ENCODE peak calls at places on chromosome 16, in seven cellular contexts. F is CD4-positive, alpha-beta T cell; W is transverse colon; Q is OCI-LY7; I is fibroblast of mammary gland; K is psoas muscle; A is brain microvascular endothelial cell. N is an unnamed sample.

GRCh38 chr16:88289001-88289400 is 93.8 kb upstream of the ZNF469 start:
- DNase-seq in F (no peak), W (no peak), Q (no peak), I (no peak), K (no peak), A (no peak), N (no peak)

GRCh38 chr16:49598386-49599170 is 225.0 kb downstream of the C16orf78 start:
- DNase-seq in F (no peak), W (no peak), Q (no peak), I (no peak), K (no peak), A (no peak), N (no peak)

GRCh38 chr16:77788196-77789084 is at the start of gene VAT1L:
- DNase-seq in F (no peak), W (no peak), Q (no peak), I (peak; percentile 41), K (no peak), A (peak; percentile 46), N (no peak)

GRCh38 chr16:4309102-4309832 is 6.6 kb upstream of the GLIS2 start:
- DNase-seq in F (no peak), W (no peak), Q (peak; percentile 25), I (no peak), K (no peak), A (no peak), N (no peak)

GRCh38 chr16:29990883-29991570 is 4.4 kb downstream of the HIRIP3 start:
- DNase-seq in F (no peak), W (no peak), Q (no peak), I (no peak), K (no peak), A (no peak), N (no peak)

GRCh38 chr16:55494994-55495421 is 13.9 kb upstream of the LPCAT2 start:
- DNase-seq in F (no peak), W (peak; percentile 45), Q (no peak), I (peak; percentile 95), K (no peak), A (peak; percentile 91), N (no peak)

GRCh38 chr16:28902909-28903308 is 22.1 kb downstream of the RABEP2 start:
- DNase-seq in F (no peak), W (no peak), Q (no peak), I (no peak), K (no peak), A (no peak), N (no peak)

GRCh38 chr16:15493416-15494181 is 59.2 kb downstream of the BMERB1 start:
- DNase-seq in F (no peak), W (no peak), Q (no peak), I (peak; percentile 94), K (no peak), A (peak; percentile 18), N (no peak)

GRCh38 chr16:46949216-46949892 is 24.1 kb downstream of the DNAJA2 start:
- DNase-seq in F (no peak), W (no peak), Q (no peak), I (no peak), K (no peak), A (no peak), N (no peak)

GRCh38 chr16:55562936-55563335 is 3.5 kb upstream of the CAPNS2 start:
- DNase-seq in F (no peak), W (no peak), Q (no peak), I (peak; percentile 51), K (no peak), A (no peak), N (no peak)

GRCh38 chr16:54077412-54077821 is 209.2 kb downstream of the IRX3 start:
- DNase-seq in F (no peak), W (no peak), Q (no peak), I (peak; percentile 84), K (no peak), A (peak; percentile 84), N (no peak)

GRCh38 chr16:3669067-3669466 is 14.6 kb downstream of the DNASE1 start:
- DNase-seq in F (no peak), W (no peak), Q (no peak), I (no peak), K (no peak), A (no peak), N (no peak)

GRCh38 chr16:4437366-4437765 is 11.7 kb downstream of the DNAJA3 start:
- DNase-seq in F (no peak), W (no peak), Q (no peak), I (no peak), K (no peak), A (no peak), N (no peak)

GRCh38 chr16:87263418-87264052 is 53.7 kb downstream of the C16orf95 start:
- DNase-seq in F (no peak), W (peak; percentile 21), Q (no peak), I (no peak), K (no peak), A (no peak), N (no peak)

GRCh38 chr16:59604331-59604730 is 870.2 kb upstream of the GOT2 start:
- DNase-seq in F (no peak), W (no peak), Q (no peak), I (peak; percentile 64), K (no peak), A (no peak), N (no peak)

GRCh38 chr16:15502041-15502725 is 67.8 kb downstream of the BMERB1 start:
- DNase-seq in F (no peak), W (no peak), Q (no peak), I (peak; percentile 93), K (no peak), A (peak; percentile 98), N (no peak)

GRCh38 chr16:90028985-90029384 is 9.7 kb upstream of the DBNDD1 start:
- DNase-seq in F (no peak), W (no peak), Q (no peak), I (no peak), K (no peak), A (no peak), N (no peak)

GRCh38 chr16:57104706-57105105 is 12.3 kb downstream of the CPNE2 start:
- DNase-seq in F (no peak), W (no peak), Q (no peak), I (no peak), K (no peak), A (no peak), N (no peak)

GRCh38 chr16:27712251-27712711 is 162.3 kb downstream of the KATNIP start:
- DNase-seq in F (no peak), W (no peak), Q (no peak), I (no peak), K (peak; percentile 23), A (no peak), N (no peak)

GRCh38 chr16:81564368-81565060 is 119.9 kb downstream of the CMIP start:
- DNase-seq in F (no peak), W (no peak), Q (no peak), I (no peak), K (no peak), A (no peak), N (no peak)

GRCh38 chr16:4900750-4901149 is 36.2 kb downstream of the PPL start:
- DNase-seq in F (no peak), W (no peak), Q (no peak), I (no peak), K (no peak), A (no peak), N (no peak)

GRCh38 chr16:83533193-83533592 is 274.6 kb upstream of the HSBP1 start:
- DNase-seq in F (no peak), W (no peak), Q (no peak), I (peak; percentile 23), K (no peak), A (peak; percentile 45), N (no peak)

GRCh38 chr16:27703545-27703944 is 153.6 kb downstream of the KATNIP start:
- DNase-seq in F (no peak), W (no peak), Q (no peak), I (no peak), K (no peak), A (peak; percentile 19), N (no peak)

GRCh38 chr16:78045865-78046581 is 23.7 kb downstream of the CLEC3A start:
- DNase-seq in F (no peak), W (peak; percentile 41), Q (no peak), I (peak; percentile 14), K (no peak), A (peak; percentile 55), N (no peak)

GRCh38 chr16:47847220-47847970 is 308.4 kb downstream of the ABCC12 start:
- DNase-seq in F (no peak), W (no peak), Q (no peak), I (peak; percentile 5), K (no peak), A (peak; percentile 9), N (no peak)

GRCh38 chr16:65099607-65100006 is 22.3 kb downstream of the CDH11 start:
- DNase-seq in F (no peak), W (no peak), Q (no peak), I (no peak), K (no peak), A (no peak), N (no peak)

GRCh38 chr16:66324785-66325184 is 41.7 kb upstream of the CDH5 start:
- DNase-seq in F (no peak), W (no peak), Q (peak; percentile 21), I (no peak), K (no peak), A (peak; percentile 28), N (no peak)
- TF ChIP-seq CTCF in F (no peak), W (no peak), Q (peak; percentile 60), I (peak; percentile 6), K (no peak), A (peak; percentile 64), N (no peak)

GRCh38 chr16:1691276-1691675 is 13.2 kb downstream of the JPT2 start:
- DNase-seq in F (no peak), W (no peak), Q (no peak), I (peak; percentile 65), K (no peak), A (peak; percentile 27), N (no peak)
- TF ChIP-seq CTCF in F (no peak), W (no peak), Q (peak; percentile 28), I (peak; percentile 36), K (no peak), A (peak; percentile 60), N (no peak)

GRCh38 chr16:50611332-50611934 is 63.2 kb downstream of the NKD1 start:
- DNase-seq in F (no peak), W (no peak), Q (no peak), I (peak; percentile 39), K (no peak), A (peak; percentile 39), N (no peak)
- TF ChIP-seq CTCF in F (no peak), W (no peak), Q (no peak), I (no peak), K (no peak), A (peak; percentile 45), N (no peak)

GRCh38 chr16:85759136-85759535 is 8.2 kb upstream of the C16orf74 start:
- DNase-seq in F (no peak), W (no peak), Q (peak; percentile 84), I (no peak), K (no peak), A (no peak), N (no peak)

GRCh38 chr16:85757341-85757822 is 6.5 kb upstream of the C16orf74 start:
- DNase-seq in F (no peak), W (no peak), Q (peak; percentile 64), I (peak; percentile 80), K (no peak), A (peak; percentile 51), N (no peak)

GRCh38 chr16:85762970-85763369 is 12.1 kb upstream of the C16orf74 start:
- DNase-seq in F (no peak), W (no peak), Q (no peak), I (no peak), K (no peak), A (no peak), N (no peak)

GRCh38 chr16:85761866-85762265 is 11.0 kb upstream of the C16orf74 start:
- DNase-seq in F (no peak), W (no peak), Q (peak; percentile 70), I (no peak), K (no peak), A (no peak), N (no peak)

GRCh38 chr16:85759631-85760419 is 8.9 kb upstream of the C16orf74 start:
- DNase-seq in F (no peak), W (peak; percentile 66), Q (peak; percentile 75), I (no peak), K (peak; percentile 78), A (no peak), N (no peak)
- TF ChIP-seq CTCF in F (peak; percentile 39), W (peak; percentile 23), Q (peak; percentile 87), I (peak; percentile 30), K (peak; percentile 55), A (peak; percentile 59), N (no peak)

N was measured in omental fat pad.